ENCODE peak calls at places on chromosome 1, in five cellular contexts. I is lower leg skin, G is adrenal gland, X is colonic mucosa, L is amygdala. S is an unnamed sample.

GRCh38 chr1:228807904-228808487 is 72.7 kb downstream of the RHOU start:
- DNase-seq in L (no peak), I (no peak), G (no peak), X (no peak), S (no peak)

GRCh38 chr1:82994866-82995370 is 1004.0 kb downstream of the TTLL7 start:
- DNase-seq in I (no peak), G (no peak), X (no peak), L (no peak), S (no peak)

GRCh38 chr1:56149761-56150160 is 429.6 kb downstream of the PLPP3 start:
- DNase-seq in I (no peak), G (no peak), X (no peak), L (no peak), S (no peak)

GRCh38 chr1:159171254-159171687 is at the start of gene CADM3:
- DNase-seq in G (no peak), X (peak; percentile 26), L (peak; percentile 44), I (no peak), S (no peak)

GRCh38 chr1:45023663-45024062 is 11.6 kb downstream of the UROD start:
- DNase-seq in L (no peak), I (no peak), G (no peak), X (no peak), S (no peak)

GRCh38 chr1:168582690-168583325 is 6.4 kb downstream of the XCL1 start:
- DNase-seq in G (no peak), X (no peak), L (no peak), I (no peak), S (no peak)

GRCh38 chr1:48676822-48677221 is 99.9 kb downstream of the BEND5 start:
- DNase-seq in L (no peak), X (no peak), G (no peak), I (no peak), S (no peak)

GRCh38 chr1:166261511-166261910 is 94.7 kb upstream of the FAM78B start:
- DNase-seq in G (no peak), L (no peak), I (no peak), X (no peak), S (no peak)

GRCh38 chr1:185595835-185596667 is 138.1 kb upstream of the HMCN1 start:
- DNase-seq in X (peak; percentile 77), I (no peak), G (peak; percentile 38), L (no peak), S (no peak)

GRCh38 chr1:52365091-52365745 is 787 bp downstream of the CC2D1B start:
- DNase-seq in L (no peak), I (peak; percentile 42), G (peak; percentile 71), X (peak; percentile 63), S (peak; percentile 71)

GRCh38 chr1:54249798-54250497 is 50.0 kb downstream of the MRPL37 start:
- DNase-seq in G (peak; percentile 83), I (peak; percentile 62), X (no peak), L (no peak), S (peak; percentile 64)

GRCh38 chr1:205811660-205812059 is 1.3 kb downstream of the SLC41A1 start:
- DNase-seq in X (no peak), L (no peak), G (peak; percentile 66), I (no peak), S (peak; percentile 50)

GRCh38 chr1:55716610-55717009 is 501.4 kb upstream of the USP24 start:
- DNase-seq in X (no peak), G (no peak), I (no peak), L (no peak), S (no peak)

GRCh38 chr1:11731719-11732283 is 4.1 kb upstream of the AGTRAP start:
- DNase-seq in L (peak; percentile 69), X (peak; percentile 54), G (peak; percentile 61), I (peak; percentile 66), S (peak; percentile 31)

GRCh38 chr1:241608379-241609033 is 31.7 kb downstream of the CHML start:
- DNase-seq in X (no peak), L (no peak), I (no peak), G (no peak), S (no peak)

GRCh38 chr1:44239337-44239960 is 26.2 kb downstream of the DMAP1 start:
- DNase-seq in I (no peak), L (no peak), X (no peak), G (no peak), S (no peak)

GRCh38 chr1:18901952-18902522 is 318 bp downstream of the ALDH4A1 start:
- DNase-seq in G (no peak), L (no peak), I (no peak), X (no peak), S (peak; percentile 80)

GRCh38 chr1:102891868-102892625 is 216.3 kb downstream of the COL11A1 start:
- DNase-seq in I (no peak), L (no peak), G (no peak), X (no peak), S (no peak)

GRCh38 chr1:114154963-114155322 is 1.3 kb upstream of the SYT6 start:
- DNase-seq in G (peak; percentile 22), X (no peak), I (no peak), L (no peak), S (no peak)

GRCh38 chr1:208024406-208024805 is 113.5 kb upstream of the CD34 start:
- DNase-seq in X (no peak), L (no peak), I (no peak), G (no peak), S (no peak)

GRCh38 chr1:46174448-46175231 is at the start of gene TSPAN1:
- DNase-seq in X (peak; percentile 25), I (peak; percentile 72), L (no peak), G (peak; percentile 79), S (peak; percentile 84)

GRCh38 chr1:66292944-66293343 is 241.0 kb upstream of the SGIP1 start:
- DNase-seq in G (peak; percentile 26), L (no peak), I (no peak), X (no peak), S (peak; percentile 34)

GRCh38 chr1:165452336-165453130 is 7.6 kb upstream of the RXRG start:
- DNase-seq in L (no peak), X (no peak), G (no peak), I (no peak), S (no peak)

GRCh38 chr1:53560572-53561487 is 101.6 kb downstream of the DMRTB1 start:
- DNase-seq in I (no peak), G (no peak), L (no peak), X (no peak), S (no peak)

GRCh38 chr1:234608026-234608719 is 1.8 kb downstream of the IRF2BP2 start:
- DNase-seq in L (no peak), X (peak; percentile 83), I (peak; percentile 93), G (peak; percentile 87), S (peak; percentile 94)